ENCODE peak calls at places on chromosomes 3 and 15, in five cellular contexts. D is activated naive CD4-positive, alpha-beta T cell treated with anti-CD3 and anti-CD28 coated beads, Interleukin-2, amount 50 U/mL, for 16 hours; T is colonic mucosa; P is AG09309; H is amygdala. C is an unnamed sample.

GRCh38 chr15:77784361-77785292 is 151.9 kb upstream of the LINGO1 start:
- DNase-seq in D (no peak), T (peak; percentile 25), P (no peak), H (no peak), C (no peak)

GRCh38 chr3:15923640-15924405 is 126.0 kb upstream of the ANKRD28 start:
- DNase-seq in D (no peak), T (no peak), P (no peak), H (no peak), C (no peak)

GRCh38 chr3:157099337-157100078 is 60.4 kb downstream of the CCNL1 start:
- DNase-seq in D (no peak), T (no peak), P (no peak), H (no peak), C (no peak)

GRCh38 chr15:41822471-41822870 is 5.4 kb upstream of the JMJD7 start:
- DNase-seq in D (no peak), T (no peak), P (no peak), H (no peak), C (no peak)

GRCh38 chr3:196942915-196943277 is 568 bp upstream of the NCBP2 start:
- DNase-seq in D (no peak), T (peak; percentile 47), P (no peak), H (peak; percentile 24), C (no peak)

GRCh38 chr3:23776352-23776891 is 29.3 kb upstream of the UBE2E1 start:
- DNase-seq in D (no peak), T (no peak), P (peak; percentile 62), H (peak; percentile 30), C (no peak)

GRCh38 chr3:116188231-116188785 is 257.0 kb downstream of the LSAMP start:
- DNase-seq in D (no peak), T (no peak), P (no peak), H (no peak), C (no peak)

GRCh38 chr3:54251705-54252104 is 129.4 kb downstream of the CACNA2D3 start:
- DNase-seq in D (no peak), T (no peak), P (no peak), H (no peak), C (no peak)

GRCh38 chr15:71294636-71295241 is 179.5 kb downstream of the THSD4 start:
- DNase-seq in D (no peak), T (peak; percentile 88), P (peak; percentile 88), H (no peak), C (peak; percentile 23)

GRCh38 chr15:43808960-43809678 is 8.7 kb downstream of the HYPK start:
- DNase-seq in D (no peak), T (no peak), P (no peak), H (no peak), C (no peak)

GRCh38 chr15:63856711-63857458 is 23.1 kb upstream of the HERC1 start:
- DNase-seq in D (no peak), T (no peak), P (peak; percentile 27), H (no peak), C (no peak)

GRCh38 chr15:52334491-52335160 is 39.0 kb upstream of the MYO5C start:
- DNase-seq in D (no peak), T (no peak), P (no peak), H (no peak), C (no peak)

GRCh38 chr3:100586832-100587231 is 22.6 kb upstream of the ADGRG7 start:
- DNase-seq in D (no peak), T (no peak), P (no peak), H (no peak), C (no peak)

GRCh38 chr3:38270606-38271005 is 5.0 kb downstream of the SLC22A13 start:
- DNase-seq in D (no peak), T (no peak), P (no peak), H (no peak), C (no peak)

GRCh38 chr3:127734754-127735473 is 62.2 kb downstream of the ABTB1 start:
- DNase-seq in D (no peak), T (no peak), P (peak; percentile 94), H (peak; percentile 59), C (no peak)

GRCh38 chr3:42035816-42036482 is 55.2 kb upstream of the TRAK1 start:
- DNase-seq in D (no peak), T (peak; percentile 25), P (no peak), H (no peak), C (no peak)

GRCh38 chr3:8539419-8539818 is 37.8 kb downstream of the LMCD1 start:
- DNase-seq in D (no peak), T (no peak), P (no peak), H (no peak), C (no peak)

GRCh38 chr3:157493627-157494550 is 9.3 kb downstream of the VEPH1 start:
- DNase-seq in D (no peak), T (no peak), P (peak; percentile 49), H (no peak), C (no peak)

GRCh38 chr3:108159865-108160264 is 62.4 kb downstream of the IFT57 start:
- DNase-seq in D (no peak), T (no peak), P (no peak), H (no peak), C (no peak)

GRCh38 chr3:112740800-112741199 is 99.9 kb upstream of the CCDC80 start:
- DNase-seq in D (no peak), T (no peak), P (no peak), H (no peak), C (no peak)

GRCh38 chr3:132180337-132180791 is 136.8 kb upstream of the ACP3 start:
- DNase-seq in D (no peak), T (no peak), P (peak; percentile 31), H (no peak), C (no peak)

GRCh38 chr15:68526269-68526668 is 52.5 kb upstream of the CORO2B start:
- DNase-seq in D (no peak), T (no peak), P (peak; percentile 53), H (no peak), C (no peak)

C was measured in body of pancreas.